ENCODE peak calls at places on chromosomes 11 and 22, in seven cellular contexts. J, V, F, L, R, Z and W are unnamed samples.

GRCh38 chr22:37109242-37109917 is at the start of gene TMPRSS6:
- DNase-seq in Z (no peak), L (no peak), R (no peak), F (no peak), J (no peak), V (no peak), W (no peak)

GRCh38 chr11:4025957-4026324 is 68.7 kb upstream of the RRM1 start:
- DNase-seq in Z (no peak), J (no peak), L (no peak), R (no peak), F (no peak), V (no peak), W (peak; percentile 82)

GRCh38 chr11:95058622-95059021 is 8.1 kb upstream of the SRSF8 start:
- DNase-seq in L (no peak), J (no peak), Z (no peak), F (no peak), V (no peak), R (no peak), W (no peak)

GRCh38 chr11:116175707-116176106 is 597.1 kb downstream of the BUD13 start:
- DNase-seq in J (no peak), V (no peak), L (no peak), F (no peak), Z (no peak), R (no peak), W (no peak)

GRCh38 chr11:68215524-68216170 is 2.6 kb upstream of the KMT5B start:
- DNase-seq in Z (no peak), J (no peak), V (no peak), R (no peak), F (no peak), L (no peak), W (no peak)

GRCh38 chr22:45805413-45805812 is 133.8 kb downstream of the ATXN10 start:
- DNase-seq in V (no peak), L (no peak), Z (no peak), J (no peak), R (no peak), F (no peak), W (no peak)

GRCh38 chr11:55966391-55966790 is 3.4 kb downstream of the OR10AG1 start:
- DNase-seq in F (no peak), L (no peak), V (no peak), J (no peak), Z (no peak), R (no peak), W (no peak)

GRCh38 chr11:128036556-128037093 is 550.7 kb downstream of the ETS1 start:
- DNase-seq in Z (no peak), R (no peak), F (no peak), V (no peak), L (no peak), J (no peak), W (no peak)

GRCh38 chr11:76225122-76225584 is 18.9 kb upstream of the WNT11 start:
- DNase-seq in F (no peak), Z (no peak), R (peak; percentile 76), J (no peak), V (no peak), L (no peak), W (no peak)

GRCh38 chr11:124763156-124763947 is 1.3 kb upstream of the ESAM start:
- DNase-seq in V (peak; percentile 20), L (peak; percentile 84), Z (peak; percentile 61), J (peak; percentile 86), R (peak; percentile 84), F (peak; percentile 80), W (peak; percentile 77)
- H3K27ac ChIP-seq in V (peak overlapping the region; percentile 91), L (peak overlapping the region; percentile 84), Z (peak overlapping the region; percentile 84), J (no peak overlapping the region), R (peak overlapping the region; percentile 81), F (no peak overlapping the region), W (no peak overlapping the region)

DNA sequence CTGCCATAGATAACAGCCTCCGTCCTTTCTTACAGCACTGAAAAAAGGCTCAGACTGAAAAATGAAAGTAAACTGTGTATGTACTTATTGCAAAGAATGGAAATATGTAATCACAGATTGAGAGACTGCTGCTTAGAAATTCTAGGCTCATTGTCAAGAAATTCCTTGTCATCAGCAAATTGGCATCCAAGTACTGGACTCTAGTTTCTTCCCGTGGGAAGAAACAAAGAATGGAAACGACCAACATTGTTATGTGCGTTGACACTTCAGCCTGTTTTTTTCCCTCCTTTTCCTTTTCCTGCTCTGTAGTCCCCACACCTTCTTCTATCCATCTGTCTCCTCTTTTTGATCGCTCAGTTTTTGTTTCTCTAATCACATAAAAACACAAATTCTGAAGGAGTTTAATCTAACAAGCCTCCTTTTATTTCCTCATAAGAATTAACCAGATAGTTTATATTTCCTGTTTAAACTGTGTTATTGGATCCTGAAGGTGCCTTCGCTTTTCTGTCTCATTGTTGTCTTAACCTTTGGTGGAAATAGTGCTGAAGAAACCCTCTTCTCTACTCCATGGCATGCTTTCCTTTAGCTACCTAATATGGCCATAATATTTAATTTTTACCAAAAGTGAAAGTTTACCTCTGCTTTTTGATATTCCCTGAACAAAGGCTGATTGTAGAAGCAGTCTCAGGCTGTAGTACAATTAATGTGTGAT is 20.0 kb upstream of the CASP12 start:
- DNase-seq in L (no peak), F (no peak), J (no peak), R (no peak), Z (no peak), V (no peak), W (no peak)
- H3K27ac ChIP-seq in L (peak overlapping the region; percentile 64), F (peak overlapping the region; percentile 53), J (peak overlapping the region; percentile 55), R (peak overlapping the region; percentile 47), Z (no peak overlapping the region), V (peak overlapping the region; percentile 84), W (no peak overlapping the region)

GRCh38 chr22:17217179-17217578 is 2.1 kb downstream of the ADA2 start:
- DNase-seq in R (no peak), F (no peak), J (no peak), V (no peak), Z (no peak), L (no peak), W (no peak)
- H3K27ac ChIP-seq in R (no peak overlapping the region), F (no peak overlapping the region), J (no peak overlapping the region), V (no peak overlapping the region), Z (no peak overlapping the region), L (no peak overlapping the region), W (no peak overlapping the region)

DNA sequence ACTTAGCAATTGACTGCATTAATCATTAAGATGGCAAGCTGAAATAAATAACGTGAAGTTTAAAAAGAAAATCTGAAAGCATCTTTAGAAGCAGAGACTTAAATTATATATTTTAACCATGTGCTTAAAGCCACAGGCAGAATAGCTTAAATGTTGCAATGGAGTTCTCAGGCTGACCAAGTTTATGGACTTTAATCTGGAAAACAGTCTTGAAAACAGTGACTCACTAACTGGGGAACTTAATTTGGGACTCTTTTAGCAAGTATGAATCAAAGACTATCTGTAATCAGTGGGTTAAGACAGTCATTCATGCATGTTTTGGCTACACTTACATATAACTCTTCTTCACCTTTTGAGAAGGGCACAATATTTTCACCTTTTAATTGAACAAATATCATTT is 12.6 kb upstream of the GLYATL1 start:
- DNase-seq in V (no peak), R (no peak), J (no peak), Z (no peak), F (no peak), L (no peak), W (no peak)
- H3K27ac ChIP-seq in V (no peak overlapping the region), R (no peak overlapping the region), J (no peak overlapping the region), Z (no peak overlapping the region), F (no peak overlapping the region), L (no peak overlapping the region), W (no peak overlapping the region)

GRCh38 chr22:35510951-35511350 is 29.7 kb upstream of the RASD2 start:
- DNase-seq in J (no peak), R (no peak), Z (no peak), F (no peak), L (no peak), V (no peak), W (no peak)

GRCh38 chr22:35509451-35509850 is 31.2 kb upstream of the RASD2 start:
- DNase-seq in L (no peak), F (no peak), V (no peak), J (no peak), R (no peak), Z (no peak), W (no peak)

GRCh38 chr22:35506259-35506570 is 34.4 kb upstream of the RASD2 start:
- DNase-seq in V (no peak), Z (no peak), F (no peak), R (no peak), L (no peak), J (no peak), W (no peak)

GRCh38 chr22:35510481-35510934 is 30.1 kb upstream of the RASD2 start:
- DNase-seq in L (no peak), R (no peak), F (no peak), V (no peak), J (no peak), Z (no peak), W (no peak)

DNA sequence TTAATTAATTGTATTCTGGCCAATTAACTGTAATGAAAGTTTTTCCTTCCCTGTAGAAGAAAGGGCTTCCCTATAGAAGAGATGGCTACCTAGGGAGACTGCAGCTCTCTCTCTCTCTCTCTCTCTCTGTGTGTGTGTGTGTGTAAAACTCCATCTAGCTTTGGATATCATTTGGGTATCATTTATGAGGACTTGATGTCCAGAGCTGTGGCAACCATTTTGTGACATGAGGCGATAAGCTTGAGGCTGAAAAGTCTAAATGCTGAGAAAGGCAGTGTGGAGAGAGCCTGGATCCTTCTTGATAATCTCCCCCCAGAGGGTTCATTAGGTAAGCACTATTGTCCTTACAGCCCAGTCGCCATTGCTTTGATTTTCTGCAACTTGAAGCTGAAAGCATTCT is 30.7 kb upstream of the RASD2 start:
- DNase-seq in J (no peak), F (no peak), L (no peak), Z (no peak), V (no peak), R (no peak), W (no peak)
- H3K27ac ChIP-seq in J (no peak overlapping the region), F (no peak overlapping the region), L (no peak overlapping the region), Z (no peak overlapping the region), V (no peak overlapping the region), R (no peak overlapping the region), W (no peak overlapping the region)

GRCh38 chr22:22348127-22348814 is 103.7 kb downstream of the VPREB1 start:
- DNase-seq in V (no peak), F (no peak), Z (peak; percentile 26), L (no peak), J (no peak), R (no peak), W (no peak)
- H3K27ac ChIP-seq in V (no peak overlapping the region), F (no peak overlapping the region), Z (no peak overlapping the region), L (no peak overlapping the region), J (no peak overlapping the region), R (no peak overlapping the region), W (no peak overlapping the region)